ENCODE peak calls at places on chromosomes 5 and 9, in six cellular contexts. One of them, this sample, is unnamed.

GRCh38 chr5:160092960-160093701 is 26.1 kb downstream of the PWWP2A start:
- DNase-seq in mesendoderm: no peak
- DNase-seq in CD8-positive, alpha-beta memory T cell: no peak
- DNase-seq in neural progenitor cell: no peak
- DNase-seq in lower leg skin: no peak
- DNase-seq in fibroblast of pulmonary artery: no peak
- DNase-seq in this sample: no peak

GRCh38 chr9:37582548-37583157 is 6.5 kb upstream of the FBXO10 start:
- DNase-seq in mesendoderm: peak; percentile 49
- DNase-seq in CD8-positive, alpha-beta memory T cell: no peak
- DNase-seq in neural progenitor cell: peak; percentile 55
- DNase-seq in lower leg skin: no peak
- DNase-seq in fibroblast of pulmonary artery: peak; percentile 88
- DNase-seq in this sample: no peak

GRCh38 chr5:14872070-14872989 is 752 bp upstream of the ANKH start:
- DNase-seq in mesendoderm: peak; percentile 40
- DNase-seq in CD8-positive, alpha-beta memory T cell: peak; percentile 62
- DNase-seq in neural progenitor cell: peak; percentile 58
- DNase-seq in lower leg skin: peak; percentile 64
- DNase-seq in fibroblast of pulmonary artery: peak; percentile 45
- DNase-seq in this sample: peak; percentile 88

GRCh38 chr9:34929506-34930102 is 28.5 kb upstream of the PHF24 start:
- DNase-seq in mesendoderm: peak; percentile 70
- DNase-seq in CD8-positive, alpha-beta memory T cell: no peak
- DNase-seq in neural progenitor cell: peak; percentile 64
- DNase-seq in lower leg skin: no peak
- DNase-seq in fibroblast of pulmonary artery: peak; percentile 26
- DNase-seq in this sample: peak; percentile 58

GRCh38 chr5:16812448-16812847 is 123.6 kb downstream of the MYO10 start:
- DNase-seq in mesendoderm: no peak
- DNase-seq in CD8-positive, alpha-beta memory T cell: no peak
- DNase-seq in neural progenitor cell: no peak
- DNase-seq in lower leg skin: no peak
- DNase-seq in fibroblast of pulmonary artery: no peak
- DNase-seq in this sample: no peak

GRCh38 chr5:1511037-1511436 is 12.7 kb downstream of the LPCAT1 start:
- DNase-seq in mesendoderm: no peak
- DNase-seq in CD8-positive, alpha-beta memory T cell: no peak
- DNase-seq in neural progenitor cell: no peak
- DNase-seq in lower leg skin: no peak
- DNase-seq in fibroblast of pulmonary artery: no peak
- DNase-seq in this sample: peak; percentile 71

GRCh38 chr5:41270423-41271251 is 57.3 kb upstream of the C6 start:
- DNase-seq in mesendoderm: peak; percentile 62
- DNase-seq in CD8-positive, alpha-beta memory T cell: no peak
- DNase-seq in neural progenitor cell: peak; percentile 62
- DNase-seq in lower leg skin: no peak
- DNase-seq in fibroblast of pulmonary artery: peak; percentile 89
- DNase-seq in this sample: peak; percentile 35

GRCh38 chr9:596701-597100 is 244.8 kb upstream of the DMRT1 start:
- DNase-seq in mesendoderm: no peak
- DNase-seq in CD8-positive, alpha-beta memory T cell: no peak
- DNase-seq in neural progenitor cell: no peak
- DNase-seq in lower leg skin: no peak
- DNase-seq in fibroblast of pulmonary artery: no peak
- DNase-seq in this sample: no peak

GRCh38 chr5:178113141-178113787 is at the start of gene N4BP3:
- DNase-seq in mesendoderm: peak; percentile 91
- DNase-seq in CD8-positive, alpha-beta memory T cell: peak; percentile 84
- DNase-seq in neural progenitor cell: peak; percentile 96
- DNase-seq in lower leg skin: peak; percentile 32
- DNase-seq in fibroblast of pulmonary artery: peak; percentile 36
- DNase-seq in this sample: peak; percentile 92

GRCh38 chr5:72179816-72180440 is 72.7 kb downstream of the MAP1B start:
- DNase-seq in mesendoderm: no peak
- DNase-seq in CD8-positive, alpha-beta memory T cell: no peak
- DNase-seq in neural progenitor cell: no peak
- DNase-seq in lower leg skin: no peak
- DNase-seq in fibroblast of pulmonary artery: no peak
- DNase-seq in this sample: peak; percentile 41

GRCh38 chr5:72183231-72183630 is 76.0 kb downstream of the MAP1B start:
- DNase-seq in mesendoderm: no peak
- DNase-seq in CD8-positive, alpha-beta memory T cell: no peak
- DNase-seq in neural progenitor cell: peak; percentile 76
- DNase-seq in lower leg skin: no peak
- DNase-seq in fibroblast of pulmonary artery: no peak
- DNase-seq in this sample: no peak

GRCh38 chr5:72180925-72181324 is 73.7 kb downstream of the MAP1B start:
- DNase-seq in mesendoderm: no peak
- DNase-seq in CD8-positive, alpha-beta memory T cell: no peak
- DNase-seq in neural progenitor cell: no peak
- DNase-seq in lower leg skin: no peak
- DNase-seq in fibroblast of pulmonary artery: no peak
- DNase-seq in this sample: no peak

GRCh38 chr5:72177538-72177937 is 70.3 kb downstream of the MAP1B start:
- DNase-seq in mesendoderm: no peak
- DNase-seq in CD8-positive, alpha-beta memory T cell: no peak
- DNase-seq in neural progenitor cell: no peak
- DNase-seq in lower leg skin: no peak
- DNase-seq in fibroblast of pulmonary artery: no peak
- DNase-seq in this sample: no peak

DNA sequence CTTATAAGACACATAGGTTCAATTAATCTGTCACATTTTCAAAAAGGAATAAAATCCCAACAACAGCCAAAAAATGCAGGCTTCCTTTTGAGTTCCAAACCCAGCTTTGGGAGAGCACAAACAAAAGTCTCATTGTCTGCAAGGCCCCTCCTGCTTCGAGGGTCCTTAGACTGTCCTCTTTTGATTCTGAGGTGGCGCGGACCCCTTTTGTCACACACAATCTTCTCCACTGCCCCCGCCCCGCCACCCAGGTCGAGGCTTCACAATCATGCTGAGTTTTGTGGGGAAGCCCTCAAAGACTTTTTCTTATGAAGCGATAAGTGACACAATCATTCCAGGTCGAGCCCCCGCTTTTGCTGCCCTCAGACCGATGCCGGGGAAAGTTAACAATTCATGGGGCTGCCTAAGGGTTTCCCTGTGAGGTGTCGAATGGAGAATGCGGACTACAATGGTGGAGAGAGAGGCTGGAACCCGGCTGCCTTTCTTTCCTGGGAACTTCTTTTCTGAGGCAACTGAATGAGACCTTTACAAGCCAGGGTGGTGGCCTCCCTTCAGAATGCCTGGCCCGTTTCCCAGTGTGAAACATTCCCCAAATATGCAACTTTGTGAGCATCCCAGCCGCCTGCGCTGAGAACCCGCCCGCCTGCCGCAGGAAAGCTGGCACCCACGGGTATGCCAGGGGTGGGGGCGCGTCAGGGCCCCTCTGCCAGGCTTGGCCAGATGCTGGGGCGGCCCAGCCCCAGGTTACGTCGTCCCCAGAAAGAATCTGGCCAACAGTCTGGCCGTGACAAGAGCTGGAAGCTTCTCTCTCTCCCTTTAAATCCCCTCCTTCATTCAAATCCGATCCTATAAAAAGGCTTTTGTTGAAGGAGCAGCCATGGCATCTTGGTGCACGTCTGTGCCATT is 71.9 kb downstream of the MAP1B start:
- DNase-seq in mesendoderm: peak; percentile 14
- DNase-seq in CD8-positive, alpha-beta memory T cell: no peak
- DNase-seq in neural progenitor cell: peak; percentile 89
- DNase-seq in lower leg skin: peak; percentile 70
- DNase-seq in fibroblast of pulmonary artery: peak; percentile 95
- DNase-seq in this sample: peak; percentile 94
- H3K4me3 ChIP-seq in mesendoderm: no peak overlapping the region
- H3K4me3 ChIP-seq in CD8-positive, alpha-beta memory T cell: no peak overlapping the region
- H3K4me3 ChIP-seq in neural progenitor cell: peak overlapping the region; percentile 34
- H3K4me3 ChIP-seq in lower leg skin: no peak overlapping the region
- H3K4me3 ChIP-seq in fibroblast of pulmonary artery: peak overlapping the region; percentile 42
- H3K4me3 ChIP-seq in this sample: peak overlapping the region; percentile 59

DNA sequence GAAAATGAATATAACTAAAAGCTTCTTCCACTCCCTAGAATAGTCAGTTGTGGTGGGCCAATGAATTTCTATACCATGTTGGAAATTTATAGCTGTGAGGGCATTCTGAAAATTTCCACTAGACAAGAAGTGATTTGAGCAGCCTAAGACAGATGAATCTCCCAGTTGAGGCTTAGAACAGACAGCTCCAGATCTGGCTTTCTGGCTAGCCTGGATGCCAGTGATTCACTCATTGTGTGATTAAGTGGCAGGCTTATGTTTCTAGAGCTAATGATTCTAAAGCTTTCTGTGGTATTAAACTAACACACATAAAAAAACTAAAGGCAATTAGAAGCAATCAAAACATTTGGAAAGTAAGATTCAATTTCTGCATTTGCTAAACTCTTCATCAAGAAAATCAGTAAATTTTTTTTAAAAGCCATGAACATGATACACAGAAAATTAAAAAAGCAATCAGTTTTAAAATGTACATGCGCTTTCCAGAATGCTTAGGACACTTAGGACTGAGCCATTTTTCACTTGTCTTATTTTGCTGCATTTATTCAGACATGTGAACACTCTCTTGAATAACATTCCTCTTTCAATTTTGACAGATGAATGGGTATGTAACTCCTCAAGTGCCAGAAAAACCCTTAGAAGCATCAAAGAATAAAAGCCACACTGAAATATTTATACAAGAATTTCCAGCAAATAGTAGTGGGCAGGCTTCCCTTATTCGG is 100.5 kb upstream of the GNAQ start:
- DNase-seq in mesendoderm: no peak
- DNase-seq in CD8-positive, alpha-beta memory T cell: no peak
- DNase-seq in neural progenitor cell: no peak
- DNase-seq in lower leg skin: no peak
- DNase-seq in fibroblast of pulmonary artery: peak; percentile 10
- DNase-seq in this sample: peak; percentile 18
- H3K4me3 ChIP-seq in mesendoderm: no peak overlapping the region
- H3K4me3 ChIP-seq in CD8-positive, alpha-beta memory T cell: peak overlapping the region; percentile 42
- H3K4me3 ChIP-seq in neural progenitor cell: no peak overlapping the region
- H3K4me3 ChIP-seq in lower leg skin: no peak overlapping the region
- H3K4me3 ChIP-seq in fibroblast of pulmonary artery: peak overlapping the region; percentile 1
- H3K4me3 ChIP-seq in this sample: peak overlapping the region; percentile 57

DNA sequence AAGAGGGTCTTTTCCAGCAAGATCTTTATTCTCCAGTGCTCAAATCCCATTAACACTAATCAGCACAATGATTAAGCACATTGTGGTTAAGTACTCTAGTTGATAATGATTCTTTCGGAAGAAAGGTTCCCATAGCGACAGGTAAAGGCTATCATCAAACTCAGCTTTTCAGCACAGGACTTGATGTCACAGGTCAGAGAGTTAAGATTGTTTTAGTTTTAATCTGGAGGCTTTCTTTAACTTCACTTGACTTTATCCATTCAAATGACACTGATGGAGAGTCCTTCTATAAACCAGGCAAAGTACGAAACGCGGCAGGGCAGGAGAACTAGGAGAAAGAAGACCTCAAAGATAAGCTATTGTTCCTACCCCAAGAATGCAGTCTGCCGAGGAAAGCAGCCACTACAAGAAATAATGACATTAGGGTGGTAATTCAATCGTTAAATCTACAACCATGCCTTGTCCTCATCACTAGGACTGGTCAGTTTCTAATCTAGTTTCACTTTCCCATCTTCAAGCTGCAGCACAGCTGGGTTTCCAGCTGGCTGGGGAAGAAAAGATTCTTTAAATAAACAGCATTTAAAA is 4.6 kb downstream of the NRG2 start:
- DNase-seq in mesendoderm: peak; percentile 93
- DNase-seq in CD8-positive, alpha-beta memory T cell: no peak
- DNase-seq in neural progenitor cell: peak; percentile 83
- DNase-seq in lower leg skin: no peak
- DNase-seq in fibroblast of pulmonary artery: peak; percentile 18
- DNase-seq in this sample: peak; percentile 86
- H3K4me3 ChIP-seq in mesendoderm: no peak overlapping the region
- H3K4me3 ChIP-seq in CD8-positive, alpha-beta memory T cell: no peak overlapping the region
- H3K4me3 ChIP-seq in neural progenitor cell: no peak overlapping the region
- H3K4me3 ChIP-seq in lower leg skin: no peak overlapping the region
- H3K4me3 ChIP-seq in fibroblast of pulmonary artery: peak overlapping the region; percentile 55
- H3K4me3 ChIP-seq in this sample: peak overlapping the region; percentile 80

GRCh38 chr5:80990527-80990926 is 30.4 kb downstream of the RASGRF2 start:
- DNase-seq in mesendoderm: peak; percentile 85
- DNase-seq in CD8-positive, alpha-beta memory T cell: no peak
- DNase-seq in neural progenitor cell: no peak
- DNase-seq in lower leg skin: no peak
- DNase-seq in fibroblast of pulmonary artery: no peak
- DNase-seq in this sample: no peak

GRCh38 chr5:80990971-80991370 is 30.8 kb downstream of the RASGRF2 start:
- DNase-seq in mesendoderm: peak; percentile 96
- DNase-seq in CD8-positive, alpha-beta memory T cell: no peak
- DNase-seq in neural progenitor cell: no peak
- DNase-seq in lower leg skin: no peak
- DNase-seq in fibroblast of pulmonary artery: no peak
- DNase-seq in this sample: no peak

GRCh38 chr5:80987078-80987766 is 27.1 kb downstream of the RASGRF2 start:
- DNase-seq in mesendoderm: no peak
- DNase-seq in CD8-positive, alpha-beta memory T cell: no peak
- DNase-seq in neural progenitor cell: no peak
- DNase-seq in lower leg skin: no peak
- DNase-seq in fibroblast of pulmonary artery: no peak
- DNase-seq in this sample: no peak

GRCh38 chr5:80989883-80990282 is 29.7 kb downstream of the RASGRF2 start:
- DNase-seq in mesendoderm: no peak
- DNase-seq in CD8-positive, alpha-beta memory T cell: no peak
- DNase-seq in neural progenitor cell: no peak
- DNase-seq in lower leg skin: no peak
- DNase-seq in fibroblast of pulmonary artery: no peak
- DNase-seq in this sample: no peak

GRCh38 chr5:80988419-80988925 is 28.3 kb downstream of the RASGRF2 start:
- DNase-seq in mesendoderm: no peak
- DNase-seq in CD8-positive, alpha-beta memory T cell: no peak
- DNase-seq in neural progenitor cell: no peak
- DNase-seq in lower leg skin: no peak
- DNase-seq in fibroblast of pulmonary artery: no peak
- DNase-seq in this sample: no peak
- H3K4me3 ChIP-seq in mesendoderm: no peak overlapping the region
- H3K4me3 ChIP-seq in CD8-positive, alpha-beta memory T cell: no peak overlapping the region
- H3K4me3 ChIP-seq in neural progenitor cell: no peak overlapping the region
- H3K4me3 ChIP-seq in lower leg skin: no peak overlapping the region
- H3K4me3 ChIP-seq in fibroblast of pulmonary artery: no peak overlapping the region
- H3K4me3 ChIP-seq in this sample: no peak overlapping the region

DNA sequence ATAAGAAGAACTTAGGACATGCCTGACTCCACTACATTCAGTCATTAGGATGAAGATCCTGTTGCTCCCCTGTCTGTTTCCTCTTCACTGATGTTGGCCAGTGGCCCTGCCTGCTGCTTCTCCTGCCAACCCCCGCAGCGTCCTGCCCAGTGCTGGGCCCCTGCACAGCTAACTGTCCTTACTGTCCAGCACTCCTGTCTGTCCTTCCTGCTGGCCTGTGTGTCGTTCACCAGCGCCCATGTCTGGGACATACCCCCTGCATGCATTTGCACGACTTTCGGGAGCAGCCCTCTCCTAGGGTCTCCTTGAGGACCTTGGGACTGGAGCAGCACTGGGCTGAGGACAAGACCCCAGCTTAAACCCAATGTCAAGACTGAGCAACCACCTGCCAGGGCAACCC is 547.6 kb downstream of the BNC2 start:
- DNase-seq in mesendoderm: no peak
- DNase-seq in CD8-positive, alpha-beta memory T cell: no peak
- DNase-seq in neural progenitor cell: no peak
- DNase-seq in lower leg skin: no peak
- DNase-seq in fibroblast of pulmonary artery: no peak
- DNase-seq in this sample: no peak
- H3K4me3 ChIP-seq in mesendoderm: no peak overlapping the region
- H3K4me3 ChIP-seq in CD8-positive, alpha-beta memory T cell: no peak overlapping the region
- H3K4me3 ChIP-seq in neural progenitor cell: no peak overlapping the region
- H3K4me3 ChIP-seq in lower leg skin: no peak overlapping the region
- H3K4me3 ChIP-seq in fibroblast of pulmonary artery: no peak overlapping the region
- H3K4me3 ChIP-seq in this sample: no peak overlapping the region

GRCh38 chr5:135038829-135039525 is 4.9 kb upstream of the PITX1 start:
- DNase-seq in mesendoderm: no peak
- DNase-seq in CD8-positive, alpha-beta memory T cell: no peak
- DNase-seq in neural progenitor cell: peak; percentile 46
- DNase-seq in lower leg skin: no peak
- DNase-seq in fibroblast of pulmonary artery: no peak
- DNase-seq in this sample: peak; percentile 94
- H3K4me3 ChIP-seq in mesendoderm: no peak overlapping the region
- H3K4me3 ChIP-seq in CD8-positive, alpha-beta memory T cell: no peak overlapping the region
- H3K4me3 ChIP-seq in neural progenitor cell: peak overlapping the region; percentile 37
- H3K4me3 ChIP-seq in lower leg skin: no peak overlapping the region
- H3K4me3 ChIP-seq in fibroblast of pulmonary artery: no peak overlapping the region
- H3K4me3 ChIP-seq in this sample: peak overlapping the region; percentile 58

This sample was measured in osteoblast.